ENCODE peak calls at places on chromosomes 3 and 15, in seven cellular contexts. J is mammary epithelial cell; M is mesenteric fat pad; S is NCI-H2171 treated with DMSO at 0.1 percent for 48 hours; A is activated naive CD4-positive, alpha-beta T cell; B is posterior cingulate gyrus; D is Daoy. O is an unnamed sample.

GRCh38 chr3:197206913-197207312 is 91.5 kb downstream of the DLG1 start:
- DNase-seq in J (no peak), M (no peak), S (no peak), A (no peak), B (no peak), D (no peak), O (no peak)

GRCh38 chr3:155853214-155854146 is 747 bp downstream of the SLC33A1 start:
- DNase-seq in J (no peak), M (no peak), S (peak), A (no peak), B (no peak), D (no peak), O (peak)

GRCh38 chr3:150722267-150722666 is 18.5 kb upstream of the ERICH6 start:
- DNase-seq in J (no peak), M (no peak), S (no peak), A (no peak), B (no peak), D (no peak), O (no peak)

GRCh38 chr15:80804970-80805495 is 25.9 kb downstream of the CEMIP start:
- DNase-seq in J (no peak), M (no peak), S (peak), A (no peak), B (no peak), D (no peak), O (peak)

GRCh38 chr3:184338538-184338945 is 1.1 kb downstream of the FAM131A start:
- DNase-seq in J (no peak), M (peak), S (peak), A (no peak), B (peak), D (no peak), O (no peak)

GRCh38 chr15:75030424-75030823 is 7.0 kb downstream of the PPCDC start:
- DNase-seq in J (no peak), M (no peak), S (no peak), A (no peak), B (no peak), D (no peak), O (no peak)

GRCh38 chr15:90212221-90213079 is 11.3 kb downstream of the SEMA4B start:
- DNase-seq in J (peak), M (no peak), S (no peak), A (no peak), B (peak), D (peak), O (no peak)

GRCh38 chr15:41950505-41950904 is 21.9 kb downstream of the EHD4 start:
- DNase-seq in J (no peak), M (peak), S (no peak), A (no peak), B (no peak), D (no peak), O (no peak)

GRCh38 chr3:26984601-26985000 is 362.0 kb downstream of the LRRC3B start:
- DNase-seq in J (no peak), M (no peak), S (no peak), A (no peak), B (no peak), D (no peak), O (no peak)

GRCh38 chr3:61015840-61016239 is 235.4 kb downstream of the FHIT start:
- DNase-seq in J (no peak), M (no peak), S (no peak), A (no peak), B (no peak), D (no peak), O (no peak)

GRCh38 chr3:81716870-81717509 is 44.5 kb downstream of the GBE1 start:
- DNase-seq in J (no peak), M (no peak), S (no peak), A (no peak), B (no peak), D (peak), O (no peak)

GRCh38 chr3:122668930-122669730 is 11.5 kb upstream of the PARP14 start:
- DNase-seq in J (peak), M (no peak), S (no peak), A (no peak), B (no peak), D (peak), O (no peak)

GRCh38 chr15:82137261-82137660 is 91.4 kb upstream of the MEX3B start:
- DNase-seq in J (no peak), M (no peak), S (no peak), A (no peak), B (no peak), D (peak), O (no peak)

GRCh38 chr3:101925564-101925963 is 76.2 kb downstream of the NFKBIZ start:
- DNase-seq in J (no peak), M (no peak), S (no peak), A (no peak), B (no peak), D (no peak), O (no peak)

GRCh38 chr3:58251653-58252052 is 14.1 kb downstream of the ABHD6 start:
- DNase-seq in J (no peak), M (no peak), S (peak), A (no peak), B (no peak), D (no peak), O (no peak)

GRCh38 chr3:10641760-10642159 is 136.4 kb upstream of the ATP2B2 start:
- DNase-seq in J (no peak), M (no peak), S (no peak), A (no peak), B (no peak), D (no peak), O (no peak)

GRCh38 chr3:17070560-17070959 is 185.8 kb downstream of the PLCL2 start:
- DNase-seq in J (no peak), M (no peak), S (peak), A (no peak), B (peak), D (peak), O (no peak)

GRCh38 chr3:186869253-186870235 is 27.0 kb downstream of the ADIPOQ start:
- DNase-seq in J (peak), M (no peak), S (no peak), A (no peak), B (no peak), D (no peak), O (no peak)

GRCh38 chr3:5948081-5948480 is 760.6 kb downstream of the EDEM1 start:
- DNase-seq in J (no peak), M (no peak), S (no peak), A (no peak), B (no peak), D (no peak), O (no peak)

GRCh38 chr15:48766196-48766595 is 44.7 kb downstream of the CEP152 start:
- DNase-seq in J (no peak), M (no peak), S (no peak), A (no peak), B (no peak), D (peak), O (no peak)

GRCh38 chr3:61068084-61068483 is 183.2 kb downstream of the FHIT start:
- DNase-seq in J (no peak), M (no peak), S (no peak), A (no peak), B (no peak), D (no peak), O (no peak)

GRCh38 chr3:121819236-121819635 is 15.6 kb downstream of the IQCB1 start:
- DNase-seq in J (no peak), M (no peak), S (no peak), A (no peak), B (no peak), D (no peak), O (no peak)